ENCODE peak calls at places on chromosomes 1 and 21, in seven cellular contexts. O is HL-60, P is left cardiac atrium, K is GM23248, T is cardiac fibroblast, J is kidney glomerular epithelial cell, D is neuronal stem cell. F is an unnamed sample.

GRCh38 chr1:212162635-212163034 is 122.6 kb upstream of the PPP2R5A start:
- DNase-seq in O (peak), P (peak), K (peak), T (peak), J (peak), D (no peak), F (no peak)

GRCh38 chr1:74731399-74732052 is 1.3 kb downstream of the CRYZ start:
- DNase-seq in O (no peak), P (no peak), K (peak), T (no peak), J (peak), D (no peak), F (no peak)

GRCh38 chr1:171032822-171033702 is 57.6 kb upstream of the FMO3 start:
- DNase-seq in O (no peak), P (no peak), K (no peak), T (no peak), J (no peak), D (no peak), F (peak)

GRCh38 chr1:14217384-14217783 is 381.1 kb upstream of the KAZN start:
- DNase-seq in O (no peak), P (no peak), K (no peak), T (no peak), J (no peak), D (no peak), F (no peak)

GRCh38 chr1:19385869-19386591 is 73.9 kb downstream of the SLC66A1 start:
- DNase-seq in O (no peak), P (peak), K (peak), T (peak), J (no peak), D (no peak), F (no peak)

GRCh38 chr1:7510389-7510931 is 260.6 kb upstream of the VAMP3 start:
- DNase-seq in O (no peak), P (no peak), K (no peak), T (no peak), J (no peak), D (no peak), F (no peak)

GRCh38 chr1:203954788-203955552 is 93.6 kb downstream of the SNRPE start:
- DNase-seq in O (peak), P (no peak), K (no peak), T (peak), J (no peak), D (no peak), F (no peak)

GRCh38 chr1:11767932-11768704 is 6.1 kb downstream of the C1orf167 start:
- DNase-seq in O (no peak), P (peak), K (peak), T (no peak), J (no peak), D (no peak), F (no peak)

GRCh38 chr1:5667513-5668325 is 324.5 kb downstream of the NPHP4 start:
- DNase-seq in O (no peak), P (no peak), K (no peak), T (no peak), J (no peak), D (no peak), F (no peak)

GRCh38 chr1:182126272-182126800 is 64.8 kb upstream of the ZNF648 start:
- DNase-seq in O (no peak), P (no peak), K (no peak), T (no peak), J (no peak), D (no peak), F (no peak)

GRCh38 chr1:167645625-167646410 is 15.8 kb downstream of the RCSD1 start:
- DNase-seq in O (no peak), P (no peak), K (no peak), T (no peak), J (no peak), D (no peak), F (no peak)

GRCh38 chr1:106924360-106924759 is 132.1 kb upstream of the PRMT6 start:
- DNase-seq in O (no peak), P (no peak), K (peak), T (no peak), J (peak), D (peak), F (no peak)

GRCh38 chr1:208809876-208810275 is 565.7 kb upstream of the PLXNA2 start:
- DNase-seq in O (no peak), P (no peak), K (no peak), T (no peak), J (no peak), D (no peak), F (no peak)

GRCh38 chr1:38026592-38027200 is 14.2 kb downstream of the UTP11 start:
- DNase-seq in O (no peak), P (no peak), K (peak), T (peak), J (peak), D (no peak), F (peak)

GRCh38 chr21:46038871-46039397 is 57.4 kb downstream of the COL6A1 start:
- DNase-seq in O (no peak), P (peak), K (peak), T (peak), J (peak), D (no peak), F (no peak)

GRCh38 chr1:191022856-191023255 is 545.2 kb upstream of the BRINP3 start:
- DNase-seq in O (no peak), P (no peak), K (no peak), T (peak), J (peak), D (no peak), F (no peak)

GRCh38 chr1:205348559-205349477 is 7.9 kb downstream of the KLHDC8A start:
- DNase-seq in O (no peak), P (no peak), K (no peak), T (no peak), J (peak), D (no peak), F (peak)

GRCh38 chr21:42039911-42040351 is 29.8 kb upstream of the ZBTB21 start:
- DNase-seq in O (no peak), P (no peak), K (peak), T (peak), J (no peak), D (no peak), F (no peak)

GRCh38 chr1:53344921-53345838 is 17.3 kb upstream of the LRP8 start:
- DNase-seq in O (no peak), P (no peak), K (no peak), T (no peak), J (no peak), D (no peak), F (no peak)

GRCh38 chr1:199178646-199179045 is 539.8 kb downstream of the PTPRC start:
- DNase-seq in O (no peak), P (no peak), K (no peak), T (no peak), J (no peak), D (no peak), F (no peak)